ENCODE peak calls at places on chromosomes 7 and 10, in ten cellular contexts. One of them, this sample, is unnamed.

GRCh38 chr10:35390441-35390840 is 54.1 kb downstream of the CCNY start:
- DNase-seq in GM20000: no peak
- DNase-seq in cardiac fibroblast: no peak
- DNase-seq in lower leg skin: no peak
- DNase-seq in OCI-LY7: no peak
- DNase-seq in neural progenitor cell: no peak
- DNase-seq in Calu3: no peak
- DNase-seq in RWPE1: no peak
- DNase-seq in neural crest cell: no peak
- DNase-seq in glutamatergic neuron: no peak
- DNase-seq in this sample: no peak

GRCh38 chr7:90618880-90619279 is 22.8 kb downstream of the CDK14 start:
- DNase-seq in GM20000: no peak
- DNase-seq in cardiac fibroblast: no peak
- DNase-seq in lower leg skin: no peak
- DNase-seq in OCI-LY7: no peak
- DNase-seq in neural progenitor cell: no peak
- DNase-seq in Calu3: no peak
- DNase-seq in RWPE1: no peak
- DNase-seq in neural crest cell: no peak
- DNase-seq in glutamatergic neuron: no peak
- DNase-seq in this sample: no peak

GRCh38 chr10:86725980-86726976 is 30.1 kb upstream of the BMPR1A start:
- DNase-seq in GM20000: no peak
- DNase-seq in cardiac fibroblast: no peak
- DNase-seq in lower leg skin: no peak
- DNase-seq in OCI-LY7: no peak
- DNase-seq in neural progenitor cell: no peak
- DNase-seq in Calu3: no peak
- DNase-seq in RWPE1: no peak
- DNase-seq in neural crest cell: no peak
- DNase-seq in glutamatergic neuron: no peak
- DNase-seq in this sample: no peak

GRCh38 chr7:17095001-17095574 is 203.4 kb upstream of the AHR start:
- DNase-seq in GM20000: no peak
- DNase-seq in cardiac fibroblast: no peak
- DNase-seq in lower leg skin: peak
- DNase-seq in OCI-LY7: no peak
- DNase-seq in neural progenitor cell: no peak
- DNase-seq in Calu3: peak
- DNase-seq in RWPE1: peak
- DNase-seq in neural crest cell: no peak
- DNase-seq in glutamatergic neuron: no peak
- DNase-seq in this sample: no peak

GRCh38 chr10:130971123-130971435 is 340.4 kb downstream of the TCERG1L start:
- DNase-seq in GM20000: no peak
- DNase-seq in cardiac fibroblast: no peak
- DNase-seq in lower leg skin: no peak
- DNase-seq in OCI-LY7: no peak
- DNase-seq in neural progenitor cell: no peak
- DNase-seq in Calu3: no peak
- DNase-seq in RWPE1: no peak
- DNase-seq in neural crest cell: no peak
- DNase-seq in glutamatergic neuron: no peak
- DNase-seq in this sample: no peak

GRCh38 chr7:100752994-100753393 is 19.6 kb downstream of the ZAN start:
- DNase-seq in GM20000: no peak
- DNase-seq in cardiac fibroblast: no peak
- DNase-seq in lower leg skin: no peak
- DNase-seq in OCI-LY7: no peak
- DNase-seq in neural progenitor cell: no peak
- DNase-seq in Calu3: no peak
- DNase-seq in RWPE1: no peak
- DNase-seq in neural crest cell: no peak
- DNase-seq in glutamatergic neuron: no peak
- DNase-seq in this sample: no peak

GRCh38 chr10:89283174-89283987 is 18.5 kb upstream of the IFIT2 start:
- DNase-seq in GM20000: no peak
- DNase-seq in cardiac fibroblast: peak
- DNase-seq in lower leg skin: no peak
- DNase-seq in OCI-LY7: no peak
- DNase-seq in neural progenitor cell: no peak
- DNase-seq in Calu3: no peak
- DNase-seq in RWPE1: no peak
- DNase-seq in neural crest cell: no peak
- DNase-seq in glutamatergic neuron: no peak
- DNase-seq in this sample: peak

GRCh38 chr7:128215739-128216138 is 25.3 kb upstream of the LEP start:
- DNase-seq in GM20000: no peak
- DNase-seq in cardiac fibroblast: peak
- DNase-seq in lower leg skin: no peak
- DNase-seq in OCI-LY7: no peak
- DNase-seq in neural progenitor cell: no peak
- DNase-seq in Calu3: no peak
- DNase-seq in RWPE1: no peak
- DNase-seq in neural crest cell: no peak
- DNase-seq in glutamatergic neuron: no peak
- DNase-seq in this sample: no peak

GRCh38 chr7:6505685-6506559 is 45.3 kb downstream of the GRID2IP start:
- DNase-seq in GM20000: no peak
- DNase-seq in cardiac fibroblast: no peak
- DNase-seq in lower leg skin: no peak
- DNase-seq in OCI-LY7: no peak
- DNase-seq in neural progenitor cell: no peak
- DNase-seq in Calu3: no peak
- DNase-seq in RWPE1: no peak
- DNase-seq in neural crest cell: no peak
- DNase-seq in glutamatergic neuron: no peak
- DNase-seq in this sample: no peak

GRCh38 chr7:99379043-99379577 is 4.6 kb downstream of the ARPC1B start:
- DNase-seq in GM20000: peak
- DNase-seq in cardiac fibroblast: peak
- DNase-seq in lower leg skin: peak
- DNase-seq in OCI-LY7: peak
- DNase-seq in neural progenitor cell: no peak
- DNase-seq in Calu3: no peak
- DNase-seq in RWPE1: peak
- DNase-seq in neural crest cell: no peak
- DNase-seq in glutamatergic neuron: no peak
- DNase-seq in this sample: no peak

GRCh38 chr7:38902443-38902842 is 6.5 kb downstream of the VPS41 start:
- DNase-seq in GM20000: no peak
- DNase-seq in cardiac fibroblast: no peak
- DNase-seq in lower leg skin: no peak
- DNase-seq in OCI-LY7: no peak
- DNase-seq in neural progenitor cell: no peak
- DNase-seq in Calu3: no peak
- DNase-seq in RWPE1: no peak
- DNase-seq in neural crest cell: no peak
- DNase-seq in glutamatergic neuron: peak
- DNase-seq in this sample: no peak

GRCh38 chr7:131189488-131189887 is 138.2 kb upstream of the MKLN1 start:
- DNase-seq in GM20000: no peak
- DNase-seq in cardiac fibroblast: no peak
- DNase-seq in lower leg skin: no peak
- DNase-seq in OCI-LY7: no peak
- DNase-seq in neural progenitor cell: no peak
- DNase-seq in Calu3: no peak
- DNase-seq in RWPE1: no peak
- DNase-seq in neural crest cell: no peak
- DNase-seq in glutamatergic neuron: no peak
- DNase-seq in this sample: no peak

GRCh38 chr10:133368153-133368552 is 5.0 kb downstream of the ECHS1 start:
- DNase-seq in GM20000: no peak
- DNase-seq in cardiac fibroblast: no peak
- DNase-seq in lower leg skin: no peak
- DNase-seq in OCI-LY7: no peak
- DNase-seq in neural progenitor cell: no peak
- DNase-seq in Calu3: no peak
- DNase-seq in RWPE1: no peak
- DNase-seq in neural crest cell: no peak
- DNase-seq in glutamatergic neuron: no peak
- DNase-seq in this sample: no peak
- TF ChIP-seq CTCF in GM20000: no peak
- TF ChIP-seq CTCF in cardiac fibroblast: no peak
- TF ChIP-seq CTCF in lower leg skin: no peak
- TF ChIP-seq CTCF in OCI-LY7: no peak
- TF ChIP-seq CTCF in neural progenitor cell: no peak
- TF ChIP-seq CTCF in Calu3: no peak
- TF ChIP-seq CTCF in RWPE1: no peak
- TF ChIP-seq CTCF in neural crest cell: no peak
- TF ChIP-seq CTCF in glutamatergic neuron: no peak
- TF ChIP-seq CTCF in this sample: no peak

DNA sequence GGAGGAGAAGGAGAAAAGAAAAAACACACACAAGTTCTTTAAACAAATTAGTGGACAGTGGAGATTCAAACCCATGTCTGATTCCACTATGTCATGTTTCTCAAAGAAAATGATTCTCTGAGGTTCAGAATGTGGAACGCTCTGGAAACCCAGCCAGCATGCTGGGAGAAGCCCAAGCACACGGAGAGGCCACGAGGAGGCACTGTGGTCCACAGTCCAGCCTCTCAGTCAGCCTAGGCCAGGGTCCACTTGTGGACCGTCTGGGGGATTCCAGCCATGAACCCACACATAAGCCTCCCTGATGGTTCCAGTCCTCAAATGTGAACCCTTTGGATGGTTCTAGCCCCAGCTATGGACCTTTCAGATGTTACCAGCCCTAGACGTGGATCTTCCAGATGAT is 73.4 kb downstream of the CAV1 start:
- DNase-seq in GM20000: no peak
- DNase-seq in cardiac fibroblast: peak
- DNase-seq in lower leg skin: no peak
- DNase-seq in OCI-LY7: no peak
- DNase-seq in neural progenitor cell: peak
- DNase-seq in Calu3: peak
- DNase-seq in RWPE1: no peak
- DNase-seq in neural crest cell: no peak
- DNase-seq in glutamatergic neuron: no peak
- DNase-seq in this sample: no peak
- TF ChIP-seq CTCF in GM20000: no peak
- TF ChIP-seq CTCF in cardiac fibroblast: peak
- TF ChIP-seq CTCF in lower leg skin: no peak
- TF ChIP-seq CTCF in OCI-LY7: peak
- TF ChIP-seq CTCF in neural progenitor cell: peak
- TF ChIP-seq CTCF in Calu3: peak
- TF ChIP-seq CTCF in RWPE1: no peak
- TF ChIP-seq CTCF in neural crest cell: no peak
- TF ChIP-seq CTCF in glutamatergic neuron: no peak
- TF ChIP-seq CTCF in this sample: no peak

GRCh38 chr7:31734456-31734855 is 47.4 kb downstream of the PPP1R17 start:
- DNase-seq in GM20000: no peak
- DNase-seq in cardiac fibroblast: no peak
- DNase-seq in lower leg skin: peak
- DNase-seq in OCI-LY7: no peak
- DNase-seq in neural progenitor cell: no peak
- DNase-seq in Calu3: no peak
- DNase-seq in RWPE1: peak
- DNase-seq in neural crest cell: no peak
- DNase-seq in glutamatergic neuron: no peak
- DNase-seq in this sample: no peak

GRCh38 chr7:31724696-31725095 is 37.7 kb downstream of the PPP1R17 start:
- DNase-seq in GM20000: no peak
- DNase-seq in cardiac fibroblast: peak
- DNase-seq in lower leg skin: no peak
- DNase-seq in OCI-LY7: no peak
- DNase-seq in neural progenitor cell: no peak
- DNase-seq in Calu3: peak
- DNase-seq in RWPE1: peak
- DNase-seq in neural crest cell: no peak
- DNase-seq in glutamatergic neuron: no peak
- DNase-seq in this sample: no peak

DNA sequence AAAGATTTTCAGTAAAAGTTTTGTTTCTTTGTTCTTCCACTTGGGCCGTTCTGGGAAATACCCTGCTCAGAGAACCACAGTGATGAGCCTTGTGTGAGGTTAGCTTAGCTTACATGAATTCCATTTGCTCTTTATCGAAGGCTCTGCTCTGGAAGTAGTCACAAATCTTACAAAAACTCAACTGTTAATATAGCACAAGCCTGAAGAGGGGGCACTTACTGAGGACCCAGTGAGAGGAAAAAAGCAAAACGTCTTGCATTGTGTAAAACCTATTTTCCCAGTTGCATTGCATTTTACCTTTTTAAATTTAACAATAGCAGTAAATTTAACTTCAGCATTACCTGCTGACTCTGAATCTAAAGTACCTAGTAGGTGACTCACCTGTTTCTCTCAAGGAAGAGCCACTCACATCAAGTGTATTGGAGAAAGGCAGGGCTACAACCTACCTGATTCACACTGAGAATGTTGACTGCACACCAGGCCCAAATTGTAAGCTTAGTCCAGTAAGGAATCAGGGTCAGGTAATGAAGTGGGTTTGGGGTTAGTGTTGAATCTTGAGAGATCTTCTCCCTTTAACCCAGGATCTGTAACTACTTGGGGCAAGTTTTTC is 42.3 kb downstream of the PPP1R17 start:
- DNase-seq in GM20000: no peak
- DNase-seq in cardiac fibroblast: no peak
- DNase-seq in lower leg skin: no peak
- DNase-seq in OCI-LY7: no peak
- DNase-seq in neural progenitor cell: peak
- DNase-seq in Calu3: no peak
- DNase-seq in RWPE1: peak
- DNase-seq in neural crest cell: no peak
- DNase-seq in glutamatergic neuron: no peak
- DNase-seq in this sample: no peak
- TF ChIP-seq CTCF in GM20000: peak
- TF ChIP-seq CTCF in cardiac fibroblast: no peak
- TF ChIP-seq CTCF in lower leg skin: no peak
- TF ChIP-seq CTCF in OCI-LY7: peak
- TF ChIP-seq CTCF in neural progenitor cell: peak
- TF ChIP-seq CTCF in Calu3: no peak
- TF ChIP-seq CTCF in RWPE1: no peak
- TF ChIP-seq CTCF in neural crest cell: peak
- TF ChIP-seq CTCF in glutamatergic neuron: peak
- TF ChIP-seq CTCF in this sample: no peak

DNA sequence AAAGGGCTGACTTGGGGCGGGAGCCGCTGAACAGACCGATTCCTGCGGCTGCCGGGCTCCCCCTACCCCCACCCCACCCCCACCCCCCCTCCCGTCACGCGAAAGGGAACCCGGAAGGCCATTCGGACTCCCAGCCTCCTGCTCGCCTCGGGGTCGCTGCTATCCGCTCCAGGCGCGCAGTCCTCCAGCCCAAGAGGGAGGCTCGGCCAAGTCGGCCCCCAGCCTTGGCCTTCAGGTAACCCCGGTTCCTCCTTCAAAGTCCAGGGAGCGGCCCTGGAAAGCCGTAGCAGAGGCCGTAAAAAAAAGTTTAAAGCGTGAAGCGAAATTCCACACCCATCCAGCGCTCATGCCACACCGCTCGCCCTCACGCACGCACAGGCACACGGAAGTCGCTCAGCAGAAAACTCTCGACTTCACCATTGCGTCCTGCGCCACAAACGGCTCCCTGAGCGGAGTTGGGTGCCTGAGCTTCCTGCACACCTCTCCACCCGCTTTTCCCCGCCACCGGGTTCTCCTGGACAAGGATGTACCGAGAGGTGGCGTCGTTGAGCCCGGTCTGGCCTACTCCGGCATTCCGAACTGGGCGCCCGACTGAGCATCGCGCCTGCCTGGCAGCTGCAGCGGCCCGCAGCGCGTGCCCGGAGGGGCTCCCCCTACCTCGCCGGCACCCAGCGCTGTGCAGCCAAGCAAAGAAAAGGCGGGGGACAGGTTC is 1.4 kb downstream of the SORCS3 start:
- DNase-seq in GM20000: peak
- DNase-seq in cardiac fibroblast: no peak
- DNase-seq in lower leg skin: no peak
- DNase-seq in OCI-LY7: no peak
- DNase-seq in neural progenitor cell: peak
- DNase-seq in Calu3: no peak
- DNase-seq in RWPE1: no peak
- DNase-seq in neural crest cell: peak
- DNase-seq in glutamatergic neuron: peak
- DNase-seq in this sample: peak
- TF ChIP-seq CTCF in GM20000: no peak
- TF ChIP-seq CTCF in cardiac fibroblast: no peak
- TF ChIP-seq CTCF in lower leg skin: no peak
- TF ChIP-seq CTCF in OCI-LY7: no peak
- TF ChIP-seq CTCF in neural progenitor cell: peak
- TF ChIP-seq CTCF in Calu3: no peak
- TF ChIP-seq CTCF in RWPE1: no peak
- TF ChIP-seq CTCF in neural crest cell: peak
- TF ChIP-seq CTCF in glutamatergic neuron: peak
- TF ChIP-seq CTCF in this sample: peak